ENCODE peak calls at places on chromosomes 4 and X, in four cellular contexts. R, W, F and D are unnamed samples.

GRCh38 chrX:133513116-133513515 is 97.8 kb upstream of the GPC4 start:
- DNase-seq in W (no peak), F (no peak), R (no peak), D (no peak)

GRCh38 chrX:26574208-26574607 is 358.2 kb downstream of the MAGEB5 start:
- DNase-seq in W (no peak), R (no peak), F (no peak), D (no peak)

GRCh38 chrX:7941390-7942042 is 14.3 kb upstream of the PNPLA4 start:
- DNase-seq in R (no peak), F (no peak), W (no peak), D (no peak)

GRCh38 chrX:138128025-138128671 is 562.2 kb downstream of the ZIC3 start:
- DNase-seq in R (peak; percentile 18), W (no peak), F (no peak), D (no peak)

GRCh38 chrX:135596495-135596894 is 76.0 kb downstream of the INTS6L start:
- DNase-seq in W (no peak), F (peak; percentile 42), R (no peak), D (no peak)

GRCh38 chr4:70915048-70915815 is 13.1 kb downstream of the MOB1B start:
- DNase-seq in W (no peak), F (no peak), R (no peak), D (no peak)

GRCh38 chr4:2330119-2331042 is 68.5 kb upstream of the MXD4 start:
- DNase-seq in W (no peak), F (no peak), R (peak; percentile 30), D (no peak)

GRCh38 chrX:54030329-54030728 is 13.9 kb downstream of the PHF8 start:
- DNase-seq in W (no peak), F (no peak), R (no peak), D (no peak)

GRCh38 chr4:41216294-41217019 is 2.1 kb upstream of the APBB2 start:
- DNase-seq in W (peak; percentile 80), F (peak; percentile 89), R (no peak), D (no peak)

DNA sequence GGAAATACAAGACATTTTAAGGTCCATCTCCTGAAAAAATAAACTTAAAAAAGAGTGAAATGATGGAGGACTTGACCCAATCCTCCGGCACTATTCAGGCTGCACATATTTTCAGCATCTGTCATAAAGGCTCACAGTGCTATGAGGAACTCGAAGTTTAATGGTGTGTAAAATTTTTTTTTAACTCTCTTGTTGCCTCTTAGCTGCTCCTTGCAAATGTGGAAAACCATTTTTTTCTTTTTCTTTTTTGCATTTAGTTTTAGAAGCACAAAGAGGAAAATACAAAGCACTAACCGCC is 204.7 kb downstream of the MID1 start:
- DNase-seq in R (no peak), W (no peak), F (no peak), D (no peak)
- H3K27ac ChIP-seq in R (no peak overlapping the region), W (no peak overlapping the region), F (no peak overlapping the region), D (no peak overlapping the region)

GRCh38 chr4:108531461-108531860 is 88.9 kb upstream of the RPL34 start:
- DNase-seq in F (no peak), R (no peak), W (no peak), D (no peak)

GRCh38 chr4:108529984-108530901 is 90.1 kb upstream of the RPL34 start:
- DNase-seq in F (no peak), W (no peak), R (no peak), D (no peak)

GRCh38 chr4:108532187-108532586 is 88.2 kb upstream of the RPL34 start:
- DNase-seq in F (no peak), R (no peak), W (no peak), D (no peak)

GRCh38 chr4:108529102-108529501 is 91.3 kb upstream of the RPL34 start:
- DNase-seq in R (no peak), W (no peak), F (no peak), D (no peak)

GRCh38 chr4:108527729-108528128 is 92.6 kb upstream of the RPL34 start:
- DNase-seq in W (no peak), R (no peak), F (no peak), D (no peak)
- H3K4me1 ChIP-seq in W (no peaks in the 10 kb centered on the region), R (no peaks in the 10 kb centered on the region), F (peaks cover 16% of the 10 kb centered on the region), D (no peaks in the 10 kb centered on the region)

GRCh38 chrX:129544780-129545179 is 4.7 kb downstream of the OCRL start:
- DNase-seq in W (no peak), R (no peak), F (no peak), D (no peak)
- H3K27ac ChIP-seq in W (no peak overlapping the region), R (no peak overlapping the region), F (no peak overlapping the region), D (peak overlapping the region; percentile 37)

DNA sequence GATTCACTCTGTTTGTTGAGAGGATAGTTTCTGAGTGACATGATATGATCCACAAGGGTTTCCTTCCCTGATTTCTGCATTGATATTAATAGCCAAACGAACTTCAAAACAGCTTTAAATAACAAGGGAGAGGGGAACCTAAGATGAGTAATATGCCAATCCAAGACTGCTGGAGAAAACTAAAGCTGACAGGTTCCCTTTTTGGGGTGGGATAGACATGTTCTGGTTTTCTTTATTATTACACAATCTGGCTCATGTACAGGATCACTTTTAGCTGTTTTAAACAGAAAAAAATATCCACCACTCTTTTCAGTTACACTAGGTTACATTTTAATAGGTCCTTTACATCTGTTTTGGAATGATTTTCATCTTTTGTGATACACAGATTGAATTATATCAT is 182.2 kb downstream of the AR start:
- DNase-seq in F (no peak), W (no peak), R (no peak), D (no peak)
- H3K4me1 ChIP-seq in F (no peaks in the 10 kb centered on the region), W (no peaks in the 10 kb centered on the region), R (no peaks in the 10 kb centered on the region), D (no peaks in the 10 kb centered on the region)